ENCODE peak calls at places on chromosome 2, in eight cellular contexts. A is T-cell; Z is stimulated activated naive CD8-positive, alpha-beta T cell treated with anti-CD3 and anti-CD28 coated beads, Interleukin-15, amount 100 ng/mL, for 72 hours; H is mucosa of descending colon; W is A549; L is stimulated activated effector memory CD8-positive, alpha-beta T cell treated with anti-CD3 and anti-CD28 coated beads, Interleukin-12 subunit alpha, Interleukin-12 subunit beta, amount 100 ng/mL, for 72 hours; X is upper lobe of right lung; C is activated CD8-positive, alpha-beta T cell treated with anti-CD3 and anti-CD28 coated beads for 36 hours. N is an unnamed sample.

GRCh38 chr2:152175012-152175367 is 573 bp downstream of the STAM2 start:
- ATAC-seq in A (peak; percentile 13), Z (peak; percentile 31), H (peak; percentile 1), W (peak; percentile 42), L (peak; percentile 29), X (peak; percentile 1), C (peak; percentile 11), N (peak; percentile 58)

GRCh38 chr2:8681786-8682692 is at the start of gene ID2:
- ATAC-seq in A (peak; percentile 76), Z (peak; percentile 66), H (peak; percentile 76), W (peak; percentile 69), L (peak; percentile 74), X (peak; percentile 84), C (peak; percentile 76), N (peak; percentile 84)

GRCh38 chr2:198499539-198499938 is 695.1 kb downstream of the PLCL1 start:
- ATAC-seq in A (no peak), Z (no peak), H (no peak), W (no peak), L (no peak), X (peak; percentile 65), C (no peak), N (no peak)

GRCh38 chr2:58871469-58872142 is 630.5 kb upstream of the FANCL start:
- ATAC-seq in A (no peak), Z (no peak), H (no peak), W (peak; percentile 53), L (no peak), X (no peak), C (no peak), N (peak; percentile 75)

GRCh38 chr2:111994042-111994441 is 61.0 kb upstream of the TMEM87B start:
- ATAC-seq in A (no peak), Z (no peak), H (no peak), W (no peak), L (no peak), X (no peak), C (no peak), N (no peak)

GRCh38 chr2:95670167-95670566 is 78.4 kb downstream of the TRIM43 start:
- ATAC-seq in A (no peak), Z (no peak), H (no peak), W (no peak), L (no peak), X (peak; percentile 9), C (no peak), N (no peak)

GRCh38 chr2:191327484-191327883 is 82.3 kb downstream of the MYO1B start:
- ATAC-seq in A (no peak), Z (no peak), H (no peak), W (no peak), L (no peak), X (no peak), C (no peak), N (no peak)

GRCh38 chr2:1687254-1687653 is 57.1 kb downstream of the PXDN start:
- ATAC-seq in A (no peak), Z (no peak), H (no peak), W (no peak), L (no peak), X (no peak), C (no peak), N (no peak)

GRCh38 chr2:102717308-102718018 is 44.4 kb upstream of the TMEM182 start:
- ATAC-seq in A (no peak), Z (no peak), H (peak; percentile 23), W (no peak), L (no peak), X (no peak), C (no peak), N (no peak)

GRCh38 chr2:19764998-19765397 is 136.8 kb downstream of the TTC32 start:
- ATAC-seq in A (no peak), Z (no peak), H (no peak), W (no peak), L (no peak), X (no peak), C (no peak), N (no peak)

N was measured in stimulated activated memory B cell treated with anti-CD40 and anti-IgM and Interleukin-4, amounts not matched to agents 10 μg/mL and 1 μg/mL and 100 μg/mL, for 72 hours.